ENCODE peak calls at places on chromosomes 3 and 15, in seven cellular contexts. Y is naive thymus-derived CD4-positive, alpha-beta T cell; R is cardiac muscle cell; A is AG08395; N is anterior cingulate cortex; S is fibroblast of lung; C is RPMI8226. D is an unnamed sample.

GRCh38 chr3:2099028-2099671 is 484 bp downstream of the CNTN4 start:
- DNase-seq in Y (no peak), R (no peak), N (no peak), A (no peak), C (no peak), S (no peak), D (peak)

GRCh38 chr3:50213383-50213782 is 8.3 kb downstream of the SLC38A3 start:
- DNase-seq in Y (no peak), A (no peak), S (no peak), R (no peak), N (peak), C (no peak), D (peak)

GRCh38 chr3:45951946-45952345 is 8.7 kb downstream of the CXCR6 start:
- DNase-seq in S (no peak), C (no peak), N (no peak), A (no peak), R (no peak), Y (no peak), D (no peak)

GRCh38 chr15:40289140-40289775 is 6.4 kb upstream of the ANKRD63 start:
- DNase-seq in R (no peak), N (no peak), Y (no peak), A (no peak), C (peak), S (no peak), D (no peak)

GRCh38 chr15:70853855-70854668 is at the start of gene LARP6:
- DNase-seq in Y (no peak), C (no peak), A (peak), R (peak), N (peak), S (peak), D (no peak)

GRCh38 chr3:65033577-65033976 is 345.8 kb upstream of the ADAMTS9 start:
- DNase-seq in C (no peak), Y (no peak), R (no peak), N (no peak), A (peak), S (no peak), D (no peak)

GRCh38 chr3:171095063-171095462 is 68.5 kb upstream of the SLC2A2 start:
- DNase-seq in C (no peak), N (no peak), S (no peak), Y (no peak), A (no peak), R (peak), D (no peak)

GRCh38 chr3:192022412-192022811 is 561.4 kb downstream of the PYDC2 start:
- DNase-seq in R (no peak), S (no peak), C (no peak), N (no peak), Y (no peak), A (no peak), D (no peak)

GRCh38 chr15:49366496-49366895 is 56.5 kb upstream of the FGF7 start:
- DNase-seq in C (no peak), R (no peak), N (no peak), S (no peak), Y (no peak), A (no peak), D (no peak)

GRCh38 chr3:150989208-150989607 is 16.7 kb upstream of the CLRN1 start:
- DNase-seq in S (no peak), R (no peak), N (no peak), C (no peak), Y (no peak), A (no peak), D (no peak)

GRCh38 chr3:184845819-184846218 is 33.9 kb downstream of the VPS8 start:
- DNase-seq in A (no peak), Y (no peak), R (no peak), N (no peak), S (no peak), C (no peak), D (no peak)

GRCh38 chr15:70197318-70197944 is 99.7 kb upstream of the TLE3 start:
- DNase-seq in N (no peak), Y (no peak), A (no peak), S (no peak), C (no peak), R (no peak), D (no peak)

GRCh38 chr3:1693145-1693544 is 405.5 kb upstream of the CNTN4 start:
- DNase-seq in R (no peak), C (no peak), N (no peak), S (no peak), Y (no peak), A (no peak), D (no peak)

GRCh38 chr3:94500146-94500545 is 437.3 kb downstream of the NSUN3 start:
- DNase-seq in R (no peak), Y (no peak), N (no peak), S (no peak), C (no peak), A (no peak), D (no peak)

GRCh38 chr15:99708563-99708962 is 24.7 kb downstream of the LYSMD4 start:
- DNase-seq in N (no peak), Y (no peak), S (peak), R (peak), C (no peak), A (peak), D (no peak)

GRCh38 chr3:142209655-142210054 is 15.7 kb downstream of the GK5 start:
- DNase-seq in R (peak), A (peak), C (no peak), Y (no peak), N (no peak), S (peak), D (no peak)

GRCh38 chr15:29278436-29279099 is 8.9 kb upstream of the NSMCE3 start:
- DNase-seq in S (peak), R (peak), C (no peak), A (peak), N (no peak), Y (no peak), D (no peak)

GRCh38 chr3:31106204-31106603 is 211.7 kb upstream of the GADL1 start:
- DNase-seq in Y (no peak), S (peak), N (no peak), A (peak), C (no peak), R (peak), D (no peak)

GRCh38 chr15:74322558-74323180 is 44.8 kb downstream of the CYP11A1 start:
- DNase-seq in R (peak), S (peak), Y (peak), C (peak), N (peak), A (peak), D (peak)

GRCh38 chr3:111735271-111735758 is 123.8 kb upstream of the PHLDB2 start:
- DNase-seq in N (no peak), R (peak), Y (no peak), A (peak), C (no peak), S (peak), D (no peak)

GRCh38 chr3:15292765-15293522 is 39.4 kb downstream of the SH3BP5 start:
- DNase-seq in C (peak), Y (no peak), A (no peak), S (peak), R (peak), N (no peak), D (no peak)

GRCh38 chr3:147408180-147409105 is 722 bp upstream of the ZIC1 start:
- DNase-seq in S (no peak), R (no peak), C (no peak), A (no peak), N (no peak), Y (no peak), D (no peak)

GRCh38 chr15:31098953-31099740 is 2.4 kb downstream of the TRPM1 start:
- DNase-seq in C (no peak), N (no peak), Y (no peak), A (no peak), R (no peak), S (no peak), D (no peak)

GRCh38 chr15:65660927-65661326 is 39.2 kb downstream of the SLC24A1 start:
- DNase-seq in R (peak), Y (no peak), S (peak), A (no peak), N (no peak), C (no peak), D (no peak)

GRCh38 chr3:143754090-143754489 is 94.2 kb downstream of the SLC9A9 start:
- DNase-seq in A (no peak), C (no peak), S (no peak), N (no peak), Y (no peak), R (no peak), D (no peak)

GRCh38 chr3:38111201-38111600 is 25.7 kb downstream of the ACAA1 start:
- DNase-seq in N (no peak), C (no peak), A (no peak), Y (no peak), S (no peak), R (no peak), D (no peak)

GRCh38 chr3:103991461-103992115 is 1375.1 kb upstream of the ALCAM start:
- DNase-seq in S (peak), N (no peak), C (no peak), R (no peak), Y (no peak), A (peak), D (no peak)

GRCh38 chr15:42306681-42307080 is 33.4 kb upstream of the TMEM87A start:
- DNase-seq in S (no peak), N (no peak), A (no peak), R (no peak), C (no peak), Y (no peak), D (no peak)

GRCh38 chr3:12999147-13000140 is 73.8 kb downstream of the IQSEC1 start:
- DNase-seq in R (peak), C (peak), A (no peak), Y (no peak), S (no peak), N (peak), D (no peak)

GRCh38 chr3:162295323-162295983 is 798.8 kb downstream of the OTOL1 start:
- DNase-seq in N (no peak), R (peak), Y (no peak), C (no peak), S (peak), A (peak), D (no peak)

GRCh38 chr3:184259396-184259877 is 1.9 kb downstream of the CAMK2N2 start:
- DNase-seq in Y (no peak), R (no peak), N (no peak), C (no peak), A (no peak), S (no peak), D (no peak)

D was measured in putamen.